ENCODE peak calls at places on chromosomes 4 and X, in eight cellular contexts. N is T-helper 1 cell; H is M059J; K is stimulated activated CD4-positive, alpha-beta T cell treated with anti-CD3 and anti-CD28 coated beads, Interleukin-15, amount 100 ng/mL, for 24 hours; A is activated naive CD8-positive, alpha-beta T cell treated with anti-CD3 and anti-CD28 coated beads for 36 hours; Z is aorta; X is GM10248; U is posterior cingulate gyrus. S is an unnamed sample.

GRCh38 chrX:9390121-9390520 is 74.7 kb upstream of the TBL1X start:
- DNase-seq in N (no peak), H (peak; percentile 57), K (no peak), A (no peak), Z (no peak), X (no peak), U (no peak), S (no peak)

GRCh38 chr4:12716896-12717295 is 767.2 kb downstream of the RAB28 start:
- DNase-seq in N (no peak), H (no peak), K (no peak), A (no peak), Z (no peak), X (no peak), U (no peak), S (no peak)

GRCh38 chr4:112910109-112910736 is 139.2 kb upstream of the ANK2 start:
- DNase-seq in N (no peak), H (peak; percentile 28), K (no peak), A (no peak), Z (no peak), X (no peak), U (no peak), S (no peak)

GRCh38 chr4:1723131-1723801 is 1.9 kb downstream of the TACC3 start:
- DNase-seq in N (no peak), H (no peak), K (peak; percentile 73), A (peak; percentile 73), Z (no peak), X (peak; percentile 38), U (peak; percentile 3), S (no peak)

GRCh38 chr4:154741877-154742851 is 1.6 kb upstream of the LRAT start:
- DNase-seq in N (no peak), H (peak; percentile 0), K (peak; percentile 12), A (no peak), Z (no peak), X (peak; percentile 15), U (no peak), S (no peak)

GRCh38 chr4:41199788-41200187 is 14.6 kb downstream of the APBB2 start:
- DNase-seq in N (no peak), H (no peak), K (no peak), A (no peak), Z (no peak), X (no peak), U (no peak), S (no peak)

GRCh38 chrX:84078991-84079390 is 109.0 kb downstream of the RPS6KA6 start:
- DNase-seq in N (no peak), H (no peak), K (no peak), A (no peak), Z (no peak), X (no peak), U (no peak), S (no peak)

GRCh38 chr4:163967263-163967662 is 472.8 kb downstream of the TMA16 start:
- DNase-seq in N (no peak), H (no peak), K (no peak), A (no peak), Z (no peak), X (no peak), U (no peak), S (no peak)

GRCh38 chrX:4239650-4240540 is 526.4 kb upstream of the PRKX start:
- DNase-seq in N (no peak), H (peak; percentile 0), K (no peak), A (no peak), Z (no peak), X (no peak), U (no peak), S (no peak)

GRCh38 chr4:60562353-60562752 is 637.8 kb upstream of the ADGRL3 start:
- DNase-seq in N (no peak), H (no peak), K (no peak), A (no peak), Z (no peak), X (no peak), U (no peak), S (no peak)

GRCh38 chr4:109411964-109412363 is 21.7 kb upstream of the SEC24B start:
- DNase-seq in N (no peak), H (peak; percentile 14), K (no peak), A (no peak), Z (no peak), X (no peak), U (no peak), S (no peak)

GRCh38 chr4:73669410-73670183 is 49.4 kb upstream of the RASSF6 start:
- DNase-seq in N (no peak), H (no peak), K (no peak), A (no peak), Z (no peak), X (no peak), U (no peak), S (no peak)

GRCh38 chr4:5048721-5049120 is 2.6 kb upstream of the STK32B start:
- DNase-seq in N (no peak), H (no peak), K (no peak), A (no peak), Z (no peak), X (no peak), U (no peak), S (no peak)

GRCh38 chr4:152825336-152825735 is 45.6 kb downstream of the ARFIP1 start:
- DNase-seq in N (no peak), H (peak; percentile 12), K (no peak), A (no peak), Z (no peak), X (no peak), U (no peak), S (no peak)

S was measured in HepG2.